ENCODE peak calls at places on chromosome 10, in eight cellular contexts. I, R, E, M, Y, F, Z and B are unnamed samples.

GRCh38 chr10:58943234-58943633 is 233.2 kb upstream of the PHYHIPL start:
- DNase-seq in R (no peak), Y (no peak), Z (no peak), F (peak; percentile 63), E (no peak), I (no peak), M (no peak), B (no peak)

GRCh38 chr10:11724938-11725776 is 17.0 kb upstream of the ECHDC3 start:
- DNase-seq in E (peak; percentile 27), Y (no peak), I (peak; percentile 72), M (no peak), Z (no peak), F (peak; percentile 79), R (no peak), B (no peak)

GRCh38 chr10:61503051-61503450 is 49.9 kb upstream of the TMEM26 start:
- DNase-seq in M (no peak), I (no peak), R (no peak), Y (no peak), E (no peak), Z (no peak), F (peak; percentile 85), B (no peak)

GRCh38 chr10:111298031-111298430 is 221.2 kb downstream of the ADRA2A start:
- DNase-seq in E (no peak), Z (no peak), I (no peak), Y (no peak), R (no peak), M (no peak), F (no peak), B (no peak)

GRCh38 chr10:105044902-105045301 is 403.8 kb downstream of the SORCS3 start:
- DNase-seq in E (no peak), M (no peak), Y (no peak), F (no peak), Z (no peak), R (no peak), I (no peak), B (no peak)

GRCh38 chr10:60377955-60378354 is 11.7 kb downstream of the ANK3 start:
- DNase-seq in Y (no peak), R (no peak), Z (no peak), M (no peak), F (peak; percentile 74), I (no peak), E (no peak), B (no peak)

GRCh38 chr10:56874950-56875349 is 513.9 kb upstream of the ZWINT start:
- DNase-seq in R (no peak), Z (no peak), E (no peak), I (no peak), M (no peak), F (no peak), Y (no peak), B (no peak)

GRCh38 chr10:118255355-118255754 is 86.8 kb downstream of the FAM204A start:
- DNase-seq in R (no peak), Z (no peak), E (no peak), I (no peak), F (no peak), M (no peak), Y (no peak), B (no peak)

GRCh38 chr10:106551501-106551900 is 613.0 kb downstream of the SORCS1 start:
- DNase-seq in Z (no peak), E (no peak), I (no peak), R (no peak), M (no peak), F (no peak), Y (no peak), B (no peak)

GRCh38 chr10:5466451-5466996 is 32.8 kb downstream of the CALML5 start:
- DNase-seq in F (peak; percentile 61), Y (no peak), I (no peak), M (no peak), Z (peak; percentile 70), E (peak; percentile 90), R (no peak), B (peak; percentile 82)

GRCh38 chr10:109103278-109103677 is 820.0 kb downstream of the XPNPEP1 start:
- DNase-seq in E (no peak), Z (no peak), R (no peak), F (no peak), M (no peak), I (no peak), Y (no peak), B (no peak)

GRCh38 chr10:27157150-27157549 is 2.0 kb downstream of the MASTL start:
- DNase-seq in F (peak; percentile 15), E (no peak), Z (no peak), R (no peak), M (no peak), Y (no peak), I (peak; percentile 8), B (no peak)

GRCh38 chr10:132565516-132566209 is 28.1 kb downstream of the INPP5A start:
- DNase-seq in M (no peak), I (no peak), E (no peak), Z (no peak), R (no peak), Y (no peak), F (no peak), B (no peak)

GRCh38 chr10:107577226-107577625 is 412.7 kb upstream of the SORCS1 start:
- DNase-seq in F (no peak), Y (no peak), Z (no peak), E (no peak), M (no peak), R (no peak), I (no peak), B (no peak)

GRCh38 chr10:3622427-3622826 is 162.6 kb downstream of the KLF6 start:
- DNase-seq in M (no peak), Z (no peak), I (no peak), Y (no peak), F (no peak), R (no peak), E (no peak), B (no peak)

GRCh38 chr10:90051053-90051452 is 349.7 kb downstream of the KIF20B start:
- DNase-seq in R (no peak), Z (no peak), E (no peak), Y (no peak), I (no peak), F (no peak), M (no peak), B (no peak)

GRCh38 chr10:121070671-121071070 is 219.5 kb downstream of the WDR11 start:
- DNase-seq in E (no peak), M (no peak), R (no peak), F (no peak), Z (no peak), I (no peak), Y (no peak), B (peak; percentile 23)

GRCh38 chr10:116268976-116269375 is 4.0 kb downstream of the GFRA1 start:
- DNase-seq in E (no peak), I (peak; percentile 11), R (no peak), Y (no peak), M (no peak), Z (no peak), F (no peak), B (no peak)

DNA sequence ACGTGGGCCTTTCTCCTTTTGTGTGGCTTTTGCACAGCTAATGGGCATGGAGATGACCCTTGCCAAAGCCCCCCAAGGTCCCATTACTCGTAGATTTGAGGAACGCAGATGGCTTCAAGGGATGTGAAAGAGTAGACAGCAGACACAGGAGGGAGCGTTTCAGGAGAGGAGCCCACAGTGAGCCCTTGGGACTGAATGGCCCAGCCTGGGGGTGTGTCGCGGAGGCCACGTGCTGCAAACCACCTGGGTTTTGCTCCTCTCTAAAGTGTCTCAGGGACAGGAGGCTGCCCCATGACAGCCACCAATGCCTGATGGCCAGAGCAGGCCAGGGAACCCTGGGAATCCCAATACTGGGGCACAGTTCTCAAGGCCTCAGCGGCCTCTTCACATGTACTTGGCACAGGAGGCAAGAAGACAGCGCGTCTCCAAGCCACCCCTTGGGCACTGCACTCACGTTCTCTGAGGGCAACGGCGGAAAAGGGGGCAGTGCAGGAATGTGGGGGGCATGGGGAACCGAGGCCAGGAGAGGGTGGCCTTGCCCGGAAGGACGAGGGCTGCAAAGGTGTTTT is 185.2 kb downstream of the WDR37 start:
- DNase-seq in I (no peak), M (no peak), F (no peak), R (no peak), E (no peak), Y (no peak), Z (peak; percentile 39), B (no peak)
- H3K27ac ChIP-seq in I (no peak overlapping the region), M (no peak overlapping the region), F (no peak overlapping the region), R (peak overlapping the region; percentile 76), E (no peak overlapping the region), Y (no peak overlapping the region), Z (no peak overlapping the region), B (no peak overlapping the region)

GRCh38 chr10:126240483-126240882 is 147.8 kb downstream of the ADAM12 start:
- DNase-seq in R (peak; percentile 72), F (no peak), E (no peak), M (no peak), I (no peak), Y (no peak), Z (no peak), B (no peak)
- H3K27ac ChIP-seq in R (no peak overlapping the region), F (no peak overlapping the region), E (no peak overlapping the region), M (no peak overlapping the region), I (no peak overlapping the region), Y (no peak overlapping the region), Z (no peak overlapping the region), B (no peak overlapping the region)

GRCh38 chr10:103651783-103652476 is 158.4 kb downstream of the NEURL1 start:
- DNase-seq in E (peak; percentile 88), F (no peak), R (no peak), Y (no peak), M (peak; percentile 86), I (no peak), Z (peak; percentile 69), B (peak; percentile 61)

GRCh38 chr10:103649654-103650423 is 156.3 kb downstream of the NEURL1 start:
- DNase-seq in F (no peak), R (no peak), E (no peak), M (no peak), Z (no peak), I (no peak), Y (no peak), B (no peak)

GRCh38 chr10:103646304-103646703 is 152.8 kb downstream of the NEURL1 start:
- DNase-seq in Z (no peak), F (no peak), I (no peak), Y (no peak), M (no peak), R (no peak), E (no peak), B (no peak)

GRCh38 chr10:103648231-103648950 is 154.9 kb downstream of the NEURL1 start:
- DNase-seq in Z (no peak), R (no peak), M (no peak), I (no peak), Y (no peak), F (no peak), E (no peak), B (no peak)

GRCh38 chr10:103648951-103649532 is 155.5 kb downstream of the NEURL1 start:
- DNase-seq in R (no peak), Y (no peak), E (no peak), Z (no peak), I (no peak), M (peak; percentile 82), F (peak; percentile 81), B (no peak)
- H3K27ac ChIP-seq in R (peak overlapping the region; percentile 32), Y (no peak overlapping the region), E (no peak overlapping the region), Z (peak overlapping the region; percentile 42), I (no peak overlapping the region), M (no peak overlapping the region), F (peak overlapping the region; percentile 78), B (peak overlapping the region; percentile 81)

DNA sequence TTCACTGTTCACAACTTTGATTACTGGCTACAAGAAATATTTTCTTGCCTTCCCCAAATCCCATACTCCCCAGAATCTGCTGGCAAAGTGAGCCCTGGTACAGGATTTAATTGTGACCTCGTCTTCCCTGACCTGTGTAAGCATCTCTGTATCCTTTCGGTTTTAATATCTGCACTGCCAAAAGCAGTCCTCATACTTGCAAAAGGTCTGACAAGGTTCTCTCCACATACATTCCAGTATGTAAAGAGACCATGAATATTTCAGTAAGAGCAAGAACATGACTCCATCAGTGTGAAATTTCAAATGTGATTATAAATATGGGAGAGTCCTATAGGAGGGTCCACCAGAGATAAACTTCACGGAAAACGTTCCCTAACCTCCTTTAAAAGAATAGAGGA is 134.0 kb upstream of the TCF7L2 start:
- DNase-seq in I (no peak), M (no peak), Y (no peak), E (no peak), F (peak; percentile 10), R (no peak), Z (no peak), B (no peak)
- H3K27ac ChIP-seq in I (peak overlapping the region; percentile 88), M (no peak overlapping the region), Y (no peak overlapping the region), E (no peak overlapping the region), F (no peak overlapping the region), R (no peak overlapping the region), Z (no peak overlapping the region), B (peak overlapping the region; percentile 27)